ENCODE peak calls at places on chromosome X, in seven cellular contexts. Y is ovary, J is GM06990, D is fibroblast of pulmonary artery, H is cardiac fibroblast, F is AG09319, A is astrocyte of the spinal cord. P is an unnamed sample.

GRCh38 chrX:84224741-84225140 is 36.7 kb upstream of the RPS6KA6 start:
- DNase-seq in Y (no peak), J (no peak), D (no peak), H (no peak), F (no peak), A (no peak), P (no peak)

GRCh38 chrX:38175140-38175539 is 45.5 kb downstream of the SRPX start:
- DNase-seq in Y (peak), J (no peak), D (no peak), H (no peak), F (no peak), A (peak), P (peak)

GRCh38 chrX:113929004-113929403 is 654.9 kb upstream of the HTR2C start:
- DNase-seq in Y (no peak), J (peak), D (peak), H (peak), F (peak), A (peak), P (peak)

GRCh38 chrX:79366888-79367749 is at the start of gene ITM2A:
- DNase-seq in Y (peak), J (peak), D (peak), H (peak), F (no peak), A (no peak), P (peak)

GRCh38 chrX:78321809-78322208 is 5.6 kb downstream of the CYSLTR1 start:
- DNase-seq in Y (no peak), J (peak), D (no peak), H (no peak), F (no peak), A (no peak), P (no peak)

GRCh38 chrX:45445745-45446412 is 245.2 kb upstream of the DIPK2B start:
- DNase-seq in Y (no peak), J (no peak), D (peak), H (peak), F (no peak), A (peak), P (no peak)

GRCh38 chrX:149512225-149512885 is 7.2 kb upstream of the IDS start:
- DNase-seq in Y (no peak), J (no peak), D (peak), H (peak), F (no peak), A (peak), P (peak)

GRCh38 chrX:13502590-13502989 is 66.8 kb upstream of the EGFL6 start:
- DNase-seq in Y (no peak), J (no peak), D (no peak), H (no peak), F (no peak), A (no peak), P (no peak)

GRCh38 chrX:132968282-132968681 is 9.9 kb upstream of the HS6ST2 start:
- DNase-seq in Y (no peak), J (no peak), D (no peak), H (no peak), F (no peak), A (no peak), P (no peak)

GRCh38 chrX:124475358-124475757 is 129.0 kb downstream of the SH2D1A start:
- DNase-seq in Y (no peak), J (no peak), D (no peak), H (no peak), F (no peak), A (no peak), P (no peak)

GRCh38 chrX:150446151-150446550 is 83.0 kb downstream of the MAMLD1 start:
- DNase-seq in Y (no peak), J (no peak), D (peak), H (no peak), F (no peak), A (no peak), P (no peak)

GRCh38 chrX:102345916-102346315 is 93.9 kb downstream of the NXF2B start:
- DNase-seq in Y (peak), J (no peak), D (peak), H (peak), F (no peak), A (peak), P (peak)

GRCh38 chrX:150759568-150760416 is 66.6 kb downstream of the MTMR1 start:
- DNase-seq in Y (no peak), J (no peak), D (no peak), H (no peak), F (no peak), A (peak), P (no peak)

GRCh38 chrX:18895157-18895952 is 88.6 kb downstream of the PHKA2 start:
- DNase-seq in Y (peak), J (no peak), D (peak), H (peak), F (no peak), A (no peak), P (no peak)

GRCh38 chrX:154714925-154715324 is 36.0 kb downstream of the GAB3 start:
- DNase-seq in Y (no peak), J (no peak), D (peak), H (peak), F (no peak), A (peak), P (peak)

GRCh38 chrX:150032742-150033141 is 94.5 kb upstream of the EOLA2 start:
- DNase-seq in Y (no peak), J (no peak), D (peak), H (peak), F (peak), A (peak), P (no peak)

GRCh38 chrX:139889760-139890159 is 43.1 kb downstream of the ATP11C start:
- DNase-seq in Y (no peak), J (no peak), D (peak), H (peak), F (no peak), A (peak), P (no peak)

GRCh38 chrX:134513091-134513490 is 53.1 kb downstream of the HPRT1 start:
- DNase-seq in Y (no peak), J (no peak), D (no peak), H (no peak), F (no peak), A (peak), P (no peak)

GRCh38 chrX:130566028-130566683 is 164.4 kb downstream of the RBMX2 start:
- DNase-seq in Y (no peak), J (no peak), D (no peak), H (no peak), F (no peak), A (no peak), P (no peak)

GRCh38 chrX:7266261-7266660 is 118.3 kb upstream of the PUDP start:
- DNase-seq in Y (no peak), J (no peak), D (no peak), H (no peak), F (no peak), A (no peak), P (no peak)

GRCh38 chrX:68428431-68428830 is 4.9 kb downstream of the OPHN1 start:
- DNase-seq in Y (no peak), J (no peak), D (peak), H (peak), F (no peak), A (peak), P (no peak)

GRCh38 chrX:39196192-39197102 is 395.2 kb downstream of the MID1IP1 start:
- DNase-seq in Y (no peak), J (peak), D (no peak), H (peak), F (no peak), A (peak), P (no peak)

GRCh38 chrX:123878177-123878576 is 18.3 kb downstream of the XIAP start:
- DNase-seq in Y (no peak), J (no peak), D (peak), H (no peak), F (no peak), A (peak), P (no peak)

GRCh38 chrX:151641564-151641963 is 53.7 kb upstream of the PRRG3 start:
- DNase-seq in Y (no peak), J (no peak), D (no peak), H (no peak), F (no peak), A (no peak), P (no peak)

GRCh38 chrX:56726609-56727008 is 2.4 kb upstream of the NBDY start:
- DNase-seq in Y (no peak), J (no peak), D (peak), H (peak), F (no peak), A (peak), P (no peak)

GRCh38 chrX:1500701-1501624 is 36.0 kb downstream of the P2RY8 start:
- DNase-seq in Y (no peak), J (peak), D (no peak), H (no peak), F (no peak), A (no peak), P (no peak)

GRCh38 chrX:27336466-27337091 is 126.6 kb downstream of the PPP4R3C start:
- DNase-seq in Y (peak), J (no peak), D (peak), H (peak), F (no peak), A (peak), P (peak)

GRCh38 chrX:153773741-153774575 is 6.9 kb upstream of the SRPK3 start:
- DNase-seq in Y (peak), J (peak), D (no peak), H (no peak), F (no peak), A (no peak), P (peak)

GRCh38 chrX:20654596-20655106 is 387.9 kb upstream of the RPS6KA3 start:
- DNase-seq in Y (no peak), J (no peak), D (no peak), H (no peak), F (no peak), A (no peak), P (no peak)

GRCh38 chrX:1108451-1109445 is 103.7 kb downstream of the CRLF2 start:
- DNase-seq in Y (no peak), J (no peak), D (no peak), H (no peak), F (no peak), A (no peak), P (no peak)

GRCh38 chrX:33188286-33188685 is 23.1 kb downstream of the DMD start:
- DNase-seq in Y (no peak), J (no peak), D (no peak), H (no peak), F (no peak), A (no peak), P (no peak)

GRCh38 chrX:40154853-40155616 is 57.3 kb upstream of the BCOR start:
- DNase-seq in Y (peak), J (no peak), D (peak), H (peak), F (no peak), A (no peak), P (peak)

GRCh38 chrX:38896724-38897298 is 95.6 kb downstream of the MID1IP1 start:
- DNase-seq in Y (no peak), J (no peak), D (no peak), H (no peak), F (no peak), A (no peak), P (no peak)

GRCh38 chrX:72269671-72270251 is 7.3 kb downstream of the RPS4X start:
- DNase-seq in Y (no peak), J (no peak), D (peak), H (peak), F (no peak), A (peak), P (no peak)

GRCh38 chrX:34300871-34301270 is 168.8 kb upstream of the FAM47A start:
- DNase-seq in Y (no peak), J (no peak), D (peak), H (peak), F (peak), A (peak), P (no peak)

DNA sequence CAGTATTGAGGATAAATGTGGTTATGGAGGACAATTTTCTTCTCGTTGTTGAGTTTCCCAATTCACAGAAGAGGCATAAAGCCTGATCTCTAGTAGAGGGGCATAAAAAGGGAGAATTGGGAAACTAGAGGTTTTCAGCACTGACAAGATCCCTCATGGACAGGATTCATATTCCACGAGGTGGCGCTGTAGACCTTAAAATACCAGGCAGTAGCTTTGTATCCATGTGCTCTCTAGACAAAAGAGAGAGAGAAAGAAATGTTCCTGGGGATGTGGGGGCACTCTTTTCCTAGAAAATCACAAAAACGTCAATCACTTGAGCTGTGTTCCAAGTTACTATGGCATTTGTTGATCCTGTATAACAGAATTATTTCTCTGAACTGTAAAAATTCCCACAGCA is 128.3 kb downstream of the MAGEE1 start:
- DNase-seq in Y (no peak), J (no peak), D (peak), H (peak), F (no peak), A (peak), P (peak)
- TF ChIP-seq CTCF in Y (no peak), J (peak), D (peak), H (peak), F (no peak), A (peak), P (peak)

DNA sequence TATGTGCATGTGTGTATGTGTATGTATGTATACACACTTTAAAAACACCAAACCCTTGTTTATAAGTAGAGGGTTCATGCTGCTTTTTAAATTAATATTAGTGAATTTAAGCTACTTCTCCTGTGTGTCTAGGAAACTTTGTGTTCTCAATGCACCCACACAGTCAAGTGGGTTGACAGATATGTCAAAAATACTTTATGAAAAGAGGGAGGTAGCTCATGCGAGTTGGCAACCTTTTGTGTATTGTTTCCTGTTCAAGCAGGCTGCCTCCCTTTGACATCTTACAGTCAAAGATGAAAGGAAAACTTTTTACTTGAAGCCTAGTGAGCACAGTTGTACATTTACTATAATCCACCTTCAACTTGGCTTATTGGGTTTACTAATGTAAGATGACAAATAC is 218.4 kb downstream of the KLHL13 start:
- DNase-seq in Y (no peak), J (no peak), D (no peak), H (no peak), F (no peak), A (no peak), P (no peak)
- TF ChIP-seq CTCF in Y (no peak), J (no peak), D (no peak), H (no peak), F (no peak), A (no peak), P (no peak)

DNA sequence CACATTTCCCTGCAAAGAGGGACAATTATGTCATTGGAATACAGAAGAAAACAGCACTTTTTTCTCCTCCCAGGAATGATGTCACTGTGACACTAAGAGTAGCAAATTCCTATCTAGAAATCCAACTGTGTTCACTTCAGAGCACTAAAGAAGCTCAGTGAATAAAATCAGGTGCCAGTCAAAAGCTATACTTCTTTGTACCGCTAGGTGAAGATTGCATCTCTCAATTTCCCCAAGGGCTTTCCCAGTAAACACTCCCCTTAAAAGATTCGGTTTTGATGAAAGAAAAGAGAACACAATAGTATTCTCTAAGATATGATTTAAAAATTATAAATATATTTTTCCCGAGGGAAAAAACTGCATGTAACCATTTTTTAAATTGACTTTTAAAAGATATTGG is 104.7 kb upstream of the MID1 start:
- DNase-seq in Y (no peak), J (no peak), D (no peak), H (no peak), F (no peak), A (no peak), P (no peak)
- TF ChIP-seq CTCF in Y (no peak), J (peak), D (peak), H (no peak), F (no peak), A (peak), P (peak)

GRCh38 chrX:115989686-115990085 is 180.9 kb upstream of the AGTR2 start:
- DNase-seq in Y (no peak), J (no peak), D (no peak), H (no peak), F (no peak), A (no peak), P (no peak)

DNA sequence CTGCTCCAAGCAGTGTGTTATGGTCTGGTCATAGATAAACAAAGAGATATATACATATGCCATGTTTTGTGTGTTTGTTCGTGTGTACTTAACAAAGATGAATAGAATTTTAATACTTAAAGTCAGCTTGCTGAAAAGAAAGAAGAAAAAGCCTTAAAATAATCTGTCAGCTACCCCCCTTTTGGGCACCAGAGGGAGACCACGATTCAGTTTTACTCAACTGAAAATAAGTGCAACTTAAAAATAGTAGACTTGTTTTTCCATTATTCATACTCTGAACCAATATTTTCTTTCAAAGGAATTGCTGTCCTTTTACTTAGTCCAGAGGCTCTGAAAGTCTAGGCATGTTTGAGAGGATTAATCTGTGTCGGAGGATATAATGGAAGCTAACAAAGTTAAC is 181.7 kb upstream of the AGTR2 start:
- DNase-seq in Y (no peak), J (no peak), D (no peak), H (peak), F (no peak), A (no peak), P (no peak)
- TF ChIP-seq CTCF in Y (no peak), J (peak), D (no peak), H (peak), F (no peak), A (peak), P (no peak)

DNA sequence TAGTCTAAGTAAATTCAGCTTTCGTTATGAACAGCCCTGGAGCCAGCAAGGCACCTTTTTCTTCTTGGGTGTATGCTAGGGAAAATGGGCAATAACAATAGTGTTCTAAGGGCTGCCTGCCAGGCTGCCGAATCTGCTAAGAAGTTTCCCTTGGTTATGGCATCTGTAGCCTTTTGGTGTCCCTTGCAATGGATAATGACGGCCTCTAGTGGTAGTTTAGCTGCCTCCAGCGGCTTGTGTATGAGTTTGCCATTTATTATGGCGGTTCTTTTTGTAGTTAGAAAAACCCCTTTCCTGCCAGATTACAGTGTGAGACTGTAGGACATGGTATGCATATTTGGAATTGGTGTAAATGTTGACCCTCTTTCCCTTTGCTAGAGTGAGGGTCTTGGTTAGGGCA is 78.9 kb upstream of the SPIN4 start:
- DNase-seq in Y (no peak), J (no peak), D (no peak), H (no peak), F (no peak), A (no peak), P (no peak)
- TF ChIP-seq CTCF in Y (no peak), J (no peak), D (no peak), H (no peak), F (no peak), A (no peak), P (no peak)

GRCh38 chrX:108159028-108159670 is 67.6 kb downstream of the ATG4A start:
- DNase-seq in Y (no peak), J (no peak), D (no peak), H (no peak), F (no peak), A (no peak), P (no peak)

GRCh38 chrX:108160309-108160708 is 68.7 kb downstream of the ATG4A start:
- DNase-seq in Y (no peak), J (no peak), D (no peak), H (no peak), F (no peak), A (no peak), P (no peak)

GRCh38 chrX:108157628-108158027 is 66.0 kb downstream of the ATG4A start:
- DNase-seq in Y (no peak), J (no peak), D (no peak), H (no peak), F (no peak), A (no peak), P (no peak)

GRCh38 chrX:108156082-108156481 is 64.5 kb downstream of the ATG4A start:
- DNase-seq in Y (no peak), J (no peak), D (no peak), H (no peak), F (no peak), A (no peak), P (no peak)

DNA sequence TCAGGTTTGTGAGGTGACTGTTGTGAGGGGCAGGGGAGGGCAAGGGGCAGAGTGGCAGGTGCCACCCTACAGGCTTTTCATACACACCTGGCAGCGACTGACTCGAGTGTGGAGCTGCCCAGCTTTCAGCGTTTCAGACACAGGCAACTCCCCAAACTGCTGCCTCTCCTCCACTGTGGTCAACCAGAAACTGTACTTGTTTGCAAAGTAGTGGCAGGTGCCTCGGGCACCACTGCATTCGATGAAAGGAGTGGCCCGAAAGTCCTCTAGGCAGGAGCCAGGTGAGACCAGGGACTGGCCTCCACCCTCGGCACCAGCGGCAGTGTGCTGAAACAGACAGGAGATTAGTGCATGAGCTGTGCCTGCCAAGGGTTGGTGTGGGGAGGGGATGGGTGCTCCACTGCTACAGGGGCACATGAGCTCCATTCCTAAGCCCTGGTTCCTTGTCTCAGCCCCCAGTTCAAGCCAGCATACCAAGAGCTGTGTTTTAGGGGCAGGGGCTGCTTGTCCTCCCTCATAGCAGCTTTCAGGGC is 65.4 kb downstream of the ATG4A start:
- DNase-seq in Y (no peak), J (no peak), D (no peak), H (no peak), F (no peak), A (no peak), P (no peak)
- TF ChIP-seq CTCF in Y (no peak), J (no peak), D (no peak), H (no peak), F (no peak), A (no peak), P (no peak)